ENCODE peak calls at places on chromosomes 16 and 17, in ten cellular contexts. One of them, this sample, is unnamed.

GRCh38 chr16:15483857-15484256 is 49.5 kb downstream of the BMERB1 start:
- DNase-seq in body of pancreas: no peak
- DNase-seq in astrocyte of the cerebellum: no peak
- DNase-seq in pancreas: no peak
- DNase-seq in NB4: peak
- DNase-seq in neural progenitor cell: no peak
- DNase-seq in fibroblast of the aortic adventitia: no peak
- DNase-seq in right atrium auricular region: peak
- DNase-seq in hepatocyte: no peak
- DNase-seq in CD8-positive, alpha-beta T cell: no peak
- DNase-seq in this sample: no peak

GRCh38 chr17:27357236-27357635 is 63.3 kb downstream of the WSB1 start:
- DNase-seq in body of pancreas: no peak
- DNase-seq in astrocyte of the cerebellum: no peak
- DNase-seq in pancreas: no peak
- DNase-seq in NB4: no peak
- DNase-seq in neural progenitor cell: no peak
- DNase-seq in fibroblast of the aortic adventitia: no peak
- DNase-seq in right atrium auricular region: no peak
- DNase-seq in hepatocyte: no peak
- DNase-seq in CD8-positive, alpha-beta T cell: no peak
- DNase-seq in this sample: no peak

GRCh38 chr16:22217890-22218730 is 12.0 kb downstream of the EEF2K start:
- DNase-seq in body of pancreas: no peak
- DNase-seq in astrocyte of the cerebellum: no peak
- DNase-seq in pancreas: no peak
- DNase-seq in NB4: peak
- DNase-seq in neural progenitor cell: no peak
- DNase-seq in fibroblast of the aortic adventitia: no peak
- DNase-seq in right atrium auricular region: no peak
- DNase-seq in hepatocyte: no peak
- DNase-seq in CD8-positive, alpha-beta T cell: no peak
- DNase-seq in this sample: peak

GRCh38 chr16:53945996-53946395 is 242.0 kb downstream of the FTO start:
- DNase-seq in body of pancreas: peak
- DNase-seq in astrocyte of the cerebellum: peak
- DNase-seq in pancreas: no peak
- DNase-seq in NB4: peak
- DNase-seq in neural progenitor cell: peak
- DNase-seq in fibroblast of the aortic adventitia: peak
- DNase-seq in right atrium auricular region: no peak
- DNase-seq in hepatocyte: peak
- DNase-seq in CD8-positive, alpha-beta T cell: no peak
- DNase-seq in this sample: no peak

GRCh38 chr16:12458051-12458450 is 345.6 kb downstream of the CPPED1 start:
- DNase-seq in body of pancreas: no peak
- DNase-seq in astrocyte of the cerebellum: no peak
- DNase-seq in pancreas: no peak
- DNase-seq in NB4: no peak
- DNase-seq in neural progenitor cell: no peak
- DNase-seq in fibroblast of the aortic adventitia: no peak
- DNase-seq in right atrium auricular region: no peak
- DNase-seq in hepatocyte: no peak
- DNase-seq in CD8-positive, alpha-beta T cell: no peak
- DNase-seq in this sample: no peak

GRCh38 chr17:17712268-17712924 is 31.1 kb downstream of the RAI1 start:
- DNase-seq in body of pancreas: no peak
- DNase-seq in astrocyte of the cerebellum: no peak
- DNase-seq in pancreas: no peak
- DNase-seq in NB4: peak
- DNase-seq in neural progenitor cell: no peak
- DNase-seq in fibroblast of the aortic adventitia: peak
- DNase-seq in right atrium auricular region: no peak
- DNase-seq in hepatocyte: peak
- DNase-seq in CD8-positive, alpha-beta T cell: no peak
- DNase-seq in this sample: no peak

GRCh38 chr16:84648595-84649510 is 542 bp downstream of the KLHL36 start:
- DNase-seq in body of pancreas: peak
- DNase-seq in astrocyte of the cerebellum: no peak
- DNase-seq in pancreas: peak
- DNase-seq in NB4: peak
- DNase-seq in neural progenitor cell: peak
- DNase-seq in fibroblast of the aortic adventitia: no peak
- DNase-seq in right atrium auricular region: no peak
- DNase-seq in hepatocyte: peak
- DNase-seq in CD8-positive, alpha-beta T cell: no peak
- DNase-seq in this sample: peak

GRCh38 chr16:11139624-11140375 is 116.2 kb downstream of the SOCS1 start:
- DNase-seq in body of pancreas: no peak
- DNase-seq in astrocyte of the cerebellum: no peak
- DNase-seq in pancreas: no peak
- DNase-seq in NB4: no peak
- DNase-seq in neural progenitor cell: peak
- DNase-seq in fibroblast of the aortic adventitia: no peak
- DNase-seq in right atrium auricular region: no peak
- DNase-seq in hepatocyte: no peak
- DNase-seq in CD8-positive, alpha-beta T cell: no peak
- DNase-seq in this sample: peak

GRCh38 chr17:74185786-74186185 is 17.7 kb upstream of the RPL38 start:
- DNase-seq in body of pancreas: no peak
- DNase-seq in astrocyte of the cerebellum: no peak
- DNase-seq in pancreas: no peak
- DNase-seq in NB4: no peak
- DNase-seq in neural progenitor cell: no peak
- DNase-seq in fibroblast of the aortic adventitia: no peak
- DNase-seq in right atrium auricular region: no peak
- DNase-seq in hepatocyte: no peak
- DNase-seq in CD8-positive, alpha-beta T cell: no peak
- DNase-seq in this sample: no peak
- TF ChIP-seq CTCF in body of pancreas: no peak
- TF ChIP-seq CTCF in astrocyte of the cerebellum: no peak
- TF ChIP-seq CTCF in pancreas: no peak
- TF ChIP-seq CTCF in NB4: no peak
- TF ChIP-seq CTCF in neural progenitor cell: no peak
- TF ChIP-seq CTCF in fibroblast of the aortic adventitia: no peak
- TF ChIP-seq CTCF in right atrium auricular region: no peak
- TF ChIP-seq CTCF in hepatocyte: no peak
- TF ChIP-seq CTCF in CD8-positive, alpha-beta T cell: no peak
- TF ChIP-seq CTCF in this sample: no peak

DNA sequence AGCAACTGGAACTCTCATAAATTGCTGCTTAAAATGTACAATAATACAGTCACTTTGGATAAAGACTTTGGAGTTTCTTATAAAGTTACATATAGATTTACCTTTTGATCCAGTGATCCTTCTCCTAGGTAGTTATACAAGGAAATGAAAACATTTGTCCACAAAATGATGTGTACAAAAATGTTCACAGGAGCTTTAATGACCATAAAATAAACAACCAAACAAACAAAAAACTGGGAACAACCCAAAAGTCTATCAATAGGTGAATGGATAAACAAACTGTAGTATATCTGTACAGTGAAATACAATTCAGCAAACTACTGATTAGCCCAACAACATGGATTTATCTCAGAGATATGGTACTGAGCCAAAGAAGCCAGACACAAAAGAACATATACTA is 37.6 kb downstream of the TTLL6 start:
- DNase-seq in body of pancreas: no peak
- DNase-seq in astrocyte of the cerebellum: no peak
- DNase-seq in pancreas: no peak
- DNase-seq in NB4: no peak
- DNase-seq in neural progenitor cell: no peak
- DNase-seq in fibroblast of the aortic adventitia: no peak
- DNase-seq in right atrium auricular region: no peak
- DNase-seq in hepatocyte: no peak
- DNase-seq in CD8-positive, alpha-beta T cell: no peak
- DNase-seq in this sample: no peak
- H3K4me3 ChIP-seq in body of pancreas: no peak
- H3K4me3 ChIP-seq in astrocyte of the cerebellum: no peak
- H3K4me3 ChIP-seq in pancreas: no peak
- H3K4me3 ChIP-seq in NB4: no peak
- H3K4me3 ChIP-seq in neural progenitor cell: no peak
- H3K4me3 ChIP-seq in fibroblast of the aortic adventitia: no peak
- H3K4me3 ChIP-seq in right atrium auricular region: no peak
- H3K4me3 ChIP-seq in hepatocyte: no peak
- H3K4me3 ChIP-seq in CD8-positive, alpha-beta T cell: no peak
- H3K4me3 ChIP-seq in this sample: no peak

GRCh38 chr17:16407911-16408588 is 7.3 kb upstream of the TRPV2 start:
- DNase-seq in body of pancreas: peak
- DNase-seq in astrocyte of the cerebellum: peak
- DNase-seq in pancreas: peak
- DNase-seq in NB4: no peak
- DNase-seq in neural progenitor cell: peak
- DNase-seq in fibroblast of the aortic adventitia: peak
- DNase-seq in right atrium auricular region: peak
- DNase-seq in hepatocyte: peak
- DNase-seq in CD8-positive, alpha-beta T cell: no peak
- DNase-seq in this sample: peak

GRCh38 chr17:16406742-16407674 is 8.4 kb upstream of the TRPV2 start:
- DNase-seq in body of pancreas: peak
- DNase-seq in astrocyte of the cerebellum: no peak
- DNase-seq in pancreas: no peak
- DNase-seq in NB4: no peak
- DNase-seq in neural progenitor cell: peak
- DNase-seq in fibroblast of the aortic adventitia: no peak
- DNase-seq in right atrium auricular region: no peak
- DNase-seq in hepatocyte: peak
- DNase-seq in CD8-positive, alpha-beta T cell: no peak
- DNase-seq in this sample: peak
- TF ChIP-seq CTCF in body of pancreas: no peak
- TF ChIP-seq CTCF in astrocyte of the cerebellum: no peak
- TF ChIP-seq CTCF in pancreas: no peak
- TF ChIP-seq CTCF in NB4: no peak
- TF ChIP-seq CTCF in neural progenitor cell: peak
- TF ChIP-seq CTCF in fibroblast of the aortic adventitia: no peak
- TF ChIP-seq CTCF in right atrium auricular region: no peak
- TF ChIP-seq CTCF in hepatocyte: peak
- TF ChIP-seq CTCF in CD8-positive, alpha-beta T cell: no peak
- TF ChIP-seq CTCF in this sample: no peak

DNA sequence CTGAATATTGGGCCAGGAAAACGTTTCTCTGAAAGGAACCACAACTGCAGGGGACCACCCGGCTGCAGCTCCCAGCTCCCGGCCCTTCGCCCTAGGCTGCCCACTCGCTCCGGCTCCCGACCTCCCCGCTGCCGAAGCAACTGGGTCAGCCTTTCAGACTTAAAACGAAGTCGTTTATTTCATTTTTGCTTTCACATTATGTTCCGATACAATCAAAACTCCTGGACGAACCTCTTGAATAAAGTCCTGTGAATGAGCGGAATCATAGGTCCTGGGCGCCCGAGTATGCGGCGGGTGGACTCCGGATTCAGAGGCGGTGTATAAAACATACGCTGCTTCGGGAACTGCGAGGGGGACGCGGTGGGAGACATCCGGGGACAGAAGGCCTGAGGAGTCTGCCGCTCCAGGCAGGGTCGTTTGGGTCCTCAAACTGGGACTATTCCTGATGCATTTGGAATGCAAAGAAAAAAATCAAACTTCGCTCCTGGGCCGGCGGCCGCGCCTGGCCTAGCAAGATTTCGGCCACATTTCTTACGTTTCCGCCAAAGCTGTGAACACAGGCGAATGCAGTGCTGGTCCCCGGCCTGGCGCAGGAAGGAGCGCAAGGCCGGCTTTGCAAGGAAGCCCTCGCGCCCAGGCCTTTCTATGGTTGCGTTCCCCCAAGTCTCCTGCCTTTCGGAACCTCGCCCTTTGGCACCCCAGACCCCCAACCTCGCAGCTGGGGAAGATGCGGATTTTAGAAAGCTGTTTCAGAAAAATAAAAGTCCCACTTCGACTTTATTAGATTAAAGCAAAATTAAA is 3.7 kb downstream of the CBLN1 start:
- DNase-seq in body of pancreas: no peak
- DNase-seq in astrocyte of the cerebellum: no peak
- DNase-seq in pancreas: no peak
- DNase-seq in NB4: no peak
- DNase-seq in neural progenitor cell: peak
- DNase-seq in fibroblast of the aortic adventitia: no peak
- DNase-seq in right atrium auricular region: no peak
- DNase-seq in hepatocyte: no peak
- DNase-seq in CD8-positive, alpha-beta T cell: no peak
- DNase-seq in this sample: no peak
- H3K4me3 ChIP-seq in body of pancreas: no peak
- H3K4me3 ChIP-seq in astrocyte of the cerebellum: no peak
- H3K4me3 ChIP-seq in pancreas: no peak
- H3K4me3 ChIP-seq in NB4: no peak
- H3K4me3 ChIP-seq in neural progenitor cell: peak
- H3K4me3 ChIP-seq in fibroblast of the aortic adventitia: no peak
- H3K4me3 ChIP-seq in right atrium auricular region: no peak
- H3K4me3 ChIP-seq in hepatocyte: no peak
- H3K4me3 ChIP-seq in CD8-positive, alpha-beta T cell: no peak
- H3K4me3 ChIP-seq in this sample: peak

DNA sequence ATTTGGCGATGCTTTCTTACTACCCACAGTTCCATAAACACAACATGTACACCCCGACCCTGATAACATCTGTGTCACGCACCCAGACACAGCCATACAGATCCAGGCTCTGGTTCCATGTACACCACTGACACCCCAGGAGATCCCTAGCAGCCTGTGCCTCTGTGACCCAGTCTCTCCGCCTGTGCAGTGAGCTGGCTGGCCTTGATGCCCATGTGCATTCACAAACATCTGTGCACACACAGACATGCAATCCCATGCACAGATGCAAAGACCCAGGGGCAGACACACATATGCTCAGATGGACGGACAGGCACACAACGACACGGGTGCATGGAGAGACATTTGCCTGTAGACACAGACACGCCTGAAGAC is 4.1 kb downstream of the CCDC102A start:
- DNase-seq in body of pancreas: no peak
- DNase-seq in astrocyte of the cerebellum: no peak
- DNase-seq in pancreas: no peak
- DNase-seq in NB4: no peak
- DNase-seq in neural progenitor cell: no peak
- DNase-seq in fibroblast of the aortic adventitia: no peak
- DNase-seq in right atrium auricular region: no peak
- DNase-seq in hepatocyte: no peak
- DNase-seq in CD8-positive, alpha-beta T cell: no peak
- DNase-seq in this sample: peak
- TF ChIP-seq CTCF in body of pancreas: no peak
- TF ChIP-seq CTCF in astrocyte of the cerebellum: no peak
- TF ChIP-seq CTCF in pancreas: no peak
- TF ChIP-seq CTCF in NB4: no peak
- TF ChIP-seq CTCF in neural progenitor cell: no peak
- TF ChIP-seq CTCF in fibroblast of the aortic adventitia: no peak
- TF ChIP-seq CTCF in right atrium auricular region: no peak
- TF ChIP-seq CTCF in hepatocyte: no peak
- TF ChIP-seq CTCF in CD8-positive, alpha-beta T cell: no peak
- TF ChIP-seq CTCF in this sample: no peak

This sample was measured in tibial artery.